ENCODE peak calls at places on chromosomes 13 and 19, in eight cellular contexts. T, Z, E, H, R, M, U and F are unnamed samples.

GRCh38 chr13:112510987-112511715 is 76.8 kb downstream of the TUBGCP3 start:
- DNase-seq in M (no peak), E (no peak), Z (no peak), R (no peak), H (no peak), T (no peak), U (no peak), F (no peak)

GRCh38 chr19:17379221-17379631 is 2.1 kb upstream of the PLVAP start:
- DNase-seq in U (no peak), Z (no peak), T (no peak), M (peak), E (no peak), R (peak), H (no peak), F (no peak)

GRCh38 chr13:100290165-100290801 is 201.4 kb downstream of the PCCA start:
- DNase-seq in R (no peak), U (no peak), Z (no peak), E (no peak), H (no peak), T (no peak), M (no peak), F (no peak)

GRCh38 chr13:28338742-28339141 is 156.2 kb downstream of the FLT1 start:
- DNase-seq in R (no peak), H (no peak), Z (no peak), E (no peak), M (no peak), T (no peak), U (no peak), F (no peak)

GRCh38 chr19:7149956-7150705 is 80.6 kb downstream of the ZNF557 start:
- DNase-seq in M (peak), R (no peak), U (peak), E (no peak), Z (no peak), T (no peak), H (no peak), F (no peak)

GRCh38 chr19:42468273-42468796 is 25.6 kb upstream of the CXCL17 start:
- DNase-seq in H (no peak), M (no peak), U (no peak), R (no peak), Z (peak), T (no peak), E (peak), F (no peak)

GRCh38 chr13:113805431-113806103 is 46.5 kb downstream of the TMEM255B start:
- DNase-seq in U (no peak), H (no peak), T (no peak), E (no peak), Z (no peak), R (no peak), M (no peak), F (no peak)

GRCh38 chr13:52703482-52703881 is 36.1 kb downstream of the CNMD start:
- DNase-seq in T (no peak), M (peak), U (no peak), Z (no peak), H (no peak), E (no peak), R (no peak), F (no peak)

GRCh38 chr13:98284677-98285076 is 107.6 kb upstream of the RNF113B start:
- DNase-seq in R (no peak), T (no peak), Z (no peak), H (no peak), U (no peak), M (no peak), E (no peak), F (no peak)

GRCh38 chr13:73754727-73755292 is 379.4 kb downstream of the KLF12 start:
- DNase-seq in Z (no peak), M (peak), H (no peak), U (no peak), R (peak), E (peak), T (no peak), F (no peak)

GRCh38 chr19:45473366-45474190 is 5.8 kb downstream of the FOSB start:
- DNase-seq in M (peak), R (no peak), E (peak), H (no peak), T (no peak), Z (no peak), U (no peak), F (no peak)

GRCh38 chr19:12345197-12345596 is 11.8 kb upstream of the ZNF563 start:
- DNase-seq in M (no peak), H (no peak), R (no peak), T (no peak), E (no peak), U (no peak), Z (no peak), F (no peak)

GRCh38 chr19:4557971-4558941 is 1.2 kb downstream of the SEMA6B start:
- DNase-seq in E (no peak), H (no peak), M (peak), R (peak), U (no peak), T (no peak), Z (peak), F (peak)

GRCh38 chr19:10288662-10289166 is 1.0 kb upstream of the ICAM5 start:
- DNase-seq in M (peak), H (no peak), T (no peak), Z (peak), R (peak), E (no peak), U (peak), F (no peak)

GRCh38 chr13:21675095-21676007 is 4.5 kb downstream of the FGF9 start:
- DNase-seq in U (no peak), H (no peak), T (no peak), R (peak), Z (peak), M (peak), E (no peak), F (no peak)

GRCh38 chr13:107678075-107678689 is 537.2 kb downstream of the LIG4 start:
- DNase-seq in H (no peak), R (no peak), M (peak), U (no peak), E (no peak), T (no peak), Z (no peak), F (no peak)

GRCh38 chr13:60431108-60431700 is 34.2 kb downstream of the TDRD3 start:
- DNase-seq in Z (no peak), E (peak), M (peak), T (no peak), U (peak), H (no peak), R (no peak), F (no peak)

GRCh38 chr13:67437246-67437645 is 207.1 kb upstream of the PCDH9 start:
- DNase-seq in U (no peak), E (no peak), T (no peak), R (no peak), M (no peak), Z (no peak), H (no peak), F (no peak)

GRCh38 chr13:110536006-110536693 is 25.4 kb downstream of the RAB20 start:
- DNase-seq in U (no peak), E (no peak), R (no peak), Z (no peak), M (no peak), H (no peak), T (no peak), F (no peak)

GRCh38 chr13:41389580-41389979 is 67.8 kb upstream of the RGCC start:
- DNase-seq in E (no peak), U (no peak), R (no peak), H (no peak), M (no peak), Z (no peak), T (no peak), F (no peak)
- TF ChIP-seq CTCF in E (no peak), U (no peak), R (no peak), H (no peak), M (no peak), Z (no peak), T (no peak), F (no peak)

DNA sequence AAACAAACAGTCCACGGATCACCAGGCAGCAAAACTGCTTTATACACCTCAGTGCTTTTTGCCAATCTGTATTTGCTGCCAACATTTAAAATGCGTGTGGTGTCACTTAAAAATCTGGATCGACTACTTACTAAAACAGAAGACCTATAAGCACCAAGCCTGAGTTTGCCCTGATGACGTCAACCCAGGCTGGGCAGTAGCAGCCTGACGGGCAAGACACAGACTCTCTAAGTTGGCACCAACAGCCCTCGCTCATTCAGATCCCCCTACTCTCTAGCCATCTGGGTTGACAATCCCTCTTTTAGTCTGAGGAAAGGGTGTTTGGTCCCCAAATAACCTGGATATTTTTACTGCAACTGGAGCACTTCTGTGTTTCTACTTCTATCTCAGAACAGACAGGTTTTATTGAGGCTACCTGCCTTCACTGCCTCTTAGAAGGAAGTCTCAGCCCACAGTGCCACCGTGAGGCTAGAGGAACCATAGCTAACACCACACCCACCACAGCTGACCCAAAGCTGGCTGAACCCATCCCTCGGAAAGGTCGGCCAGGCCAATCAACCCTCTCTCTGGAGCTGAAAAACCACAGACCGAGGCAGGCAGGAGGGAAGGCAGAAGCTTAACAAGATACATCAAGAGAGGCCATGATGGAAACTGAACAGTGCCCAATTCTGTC is 6.9 kb downstream of the SUGP2 start:
- DNase-seq in U (no peak), T (no peak), Z (no peak), R (no peak), H (no peak), M (peak), E (no peak), F (no peak)
- TF ChIP-seq CTCF in U (peak), T (no peak), Z (no peak), R (no peak), H (no peak), M (no peak), E (peak), F (no peak)

DNA sequence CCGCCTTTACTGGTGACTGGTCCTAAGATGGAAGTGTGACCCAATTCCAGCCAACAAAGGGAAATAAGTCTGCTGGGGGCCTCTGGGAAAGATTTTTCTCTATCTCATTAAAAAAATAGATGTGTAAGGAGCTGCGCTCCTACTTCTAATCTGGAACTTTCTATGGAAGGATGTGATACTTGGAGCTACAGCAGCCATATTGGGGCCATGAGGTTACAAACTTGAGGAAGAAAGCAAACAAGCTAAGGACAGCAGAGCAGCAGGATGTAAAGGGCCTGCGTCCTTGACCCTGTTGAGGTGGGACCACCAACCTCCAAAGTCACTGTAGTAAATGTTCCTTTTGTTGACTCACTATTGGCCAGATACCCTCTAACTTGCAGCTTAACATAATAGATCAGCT is 7.5 kb downstream of the GPR42 start:
- DNase-seq in Z (no peak), T (no peak), H (no peak), U (no peak), E (no peak), M (no peak), R (no peak), F (no peak)
- TF ChIP-seq CTCF in Z (no peak), T (no peak), H (no peak), U (no peak), E (no peak), M (no peak), R (no peak), F (no peak)

GRCh38 chr19:47243364-47243775 is 12.4 kb upstream of the BBC3 start:
- DNase-seq in M (no peak), H (no peak), E (no peak), T (no peak), U (no peak), R (no peak), Z (no peak), F (no peak)
- TF ChIP-seq CTCF in M (no peak), H (no peak), E (no peak), T (no peak), U (no peak), R (no peak), Z (no peak), F (no peak)

GRCh38 chr19:18489627-18490184 is 32.2 kb downstream of the ELL start:
- DNase-seq in M (no peak), Z (no peak), H (no peak), E (no peak), U (no peak), R (no peak), T (no peak), F (no peak)

GRCh38 chr19:18486746-18487145 is 35.1 kb downstream of the ELL start:
- DNase-seq in R (no peak), H (no peak), U (no peak), M (no peak), Z (no peak), T (no peak), E (no peak), F (no peak)

GRCh38 chr19:18488838-18489626 is 32.8 kb downstream of the ELL start:
- DNase-seq in T (no peak), M (peak), Z (peak), E (no peak), R (peak), U (no peak), H (no peak), F (no peak)

GRCh38 chr19:18487576-18488402 is 34.1 kb downstream of the ELL start:
- DNase-seq in Z (no peak), T (no peak), U (no peak), R (no peak), E (no peak), M (no peak), H (no peak), F (no peak)

GRCh38 chr19:18488403-18488723 is 33.5 kb downstream of the ELL start:
- DNase-seq in H (no peak), T (no peak), Z (no peak), U (no peak), R (no peak), E (no peak), M (no peak), F (no peak)
- TF ChIP-seq CTCF in H (no peak), T (no peak), Z (peak), U (no peak), R (no peak), E (peak), M (no peak), F (no peak)

GRCh38 chr19:52398091-52398461 is 427 bp downstream of the ZNF528 start:
- DNase-seq in M (peak), U (no peak), H (no peak), R (no peak), T (no peak), Z (peak), E (no peak), F (no peak)
- TF ChIP-seq CTCF in M (peak), U (no peak), H (no peak), R (no peak), T (no peak), Z (no peak), E (no peak), F (no peak)

GRCh38 chr13:43942301-43942700 is 62.6 kb downstream of the LACC1 start:
- DNase-seq in T (no peak), E (no peak), H (no peak), R (no peak), Z (no peak), M (no peak), U (no peak), F (no peak)
- TF ChIP-seq CTCF in T (no peak), E (no peak), H (no peak), R (no peak), Z (no peak), M (no peak), U (no peak), F (no peak)